ENCODE peak calls at places on chromosome 1, in six cellular contexts. One of them, this sample, is unnamed.

GRCh38 chr1:90550616-90551406 is 166.3 kb downstream of the BARHL2 start:
- DNase-seq in activated CD8-positive, alpha-beta memory T cell treated with anti-CD3 and anti-CD28 coated beads, Interleukin-2, amount 50 U/mL, for 48 hours: no peak
- DNase-seq in astrocyte of the spinal cord: no peak
- DNase-seq in stimulated activated naive B cell treated with anti-CD40 and anti-IgM and Interleukin-4, amounts not matched to agents 10 μg/mL and 1 μg/mL and 100 μg/mL, for 72 hours: no peak
- DNase-seq in H54: no peak
- DNase-seq in kidney tubule cell: no peak
- DNase-seq in this sample: no peak

GRCh38 chr1:158933621-158934020 is 2.3 kb downstream of the PYHIN1 start:
- DNase-seq in activated CD8-positive, alpha-beta memory T cell treated with anti-CD3 and anti-CD28 coated beads, Interleukin-2, amount 50 U/mL, for 48 hours: no peak
- DNase-seq in astrocyte of the spinal cord: no peak
- DNase-seq in stimulated activated naive B cell treated with anti-CD40 and anti-IgM and Interleukin-4, amounts not matched to agents 10 μg/mL and 1 μg/mL and 100 μg/mL, for 72 hours: no peak
- DNase-seq in H54: no peak
- DNase-seq in kidney tubule cell: no peak
- DNase-seq in this sample: no peak

GRCh38 chr1:9439074-9439761 is 100.0 kb upstream of the SLC25A33 start:
- DNase-seq in activated CD8-positive, alpha-beta memory T cell treated with anti-CD3 and anti-CD28 coated beads, Interleukin-2, amount 50 U/mL, for 48 hours: no peak
- DNase-seq in astrocyte of the spinal cord: peak; percentile 17
- DNase-seq in stimulated activated naive B cell treated with anti-CD40 and anti-IgM and Interleukin-4, amounts not matched to agents 10 μg/mL and 1 μg/mL and 100 μg/mL, for 72 hours: no peak
- DNase-seq in H54: no peak
- DNase-seq in kidney tubule cell: no peak
- DNase-seq in this sample: no peak

GRCh38 chr1:199242162-199242561 is 603.3 kb downstream of the PTPRC start:
- DNase-seq in activated CD8-positive, alpha-beta memory T cell treated with anti-CD3 and anti-CD28 coated beads, Interleukin-2, amount 50 U/mL, for 48 hours: no peak
- DNase-seq in astrocyte of the spinal cord: no peak
- DNase-seq in stimulated activated naive B cell treated with anti-CD40 and anti-IgM and Interleukin-4, amounts not matched to agents 10 μg/mL and 1 μg/mL and 100 μg/mL, for 72 hours: no peak
- DNase-seq in H54: no peak
- DNase-seq in kidney tubule cell: peak; percentile 2
- DNase-seq in this sample: no peak

GRCh38 chr1:212699839-212700596 is at the start of gene BATF3:
- DNase-seq in activated CD8-positive, alpha-beta memory T cell treated with anti-CD3 and anti-CD28 coated beads, Interleukin-2, amount 50 U/mL, for 48 hours: peak; percentile 91
- DNase-seq in astrocyte of the spinal cord: no peak
- DNase-seq in stimulated activated naive B cell treated with anti-CD40 and anti-IgM and Interleukin-4, amounts not matched to agents 10 μg/mL and 1 μg/mL and 100 μg/mL, for 72 hours: peak; percentile 84
- DNase-seq in H54: peak; percentile 24
- DNase-seq in kidney tubule cell: no peak
- DNase-seq in this sample: peak; percentile 27

GRCh38 chr1:52753169-52753568 is 26.9 kb downstream of the ZYG11B start:
- DNase-seq in activated CD8-positive, alpha-beta memory T cell treated with anti-CD3 and anti-CD28 coated beads, Interleukin-2, amount 50 U/mL, for 48 hours: no peak
- DNase-seq in astrocyte of the spinal cord: no peak
- DNase-seq in stimulated activated naive B cell treated with anti-CD40 and anti-IgM and Interleukin-4, amounts not matched to agents 10 μg/mL and 1 μg/mL and 100 μg/mL, for 72 hours: no peak
- DNase-seq in H54: no peak
- DNase-seq in kidney tubule cell: no peak
- DNase-seq in this sample: no peak

GRCh38 chr1:5967351-5968160 is 24.7 kb downstream of the NPHP4 start:
- DNase-seq in activated CD8-positive, alpha-beta memory T cell treated with anti-CD3 and anti-CD28 coated beads, Interleukin-2, amount 50 U/mL, for 48 hours: no peak
- DNase-seq in astrocyte of the spinal cord: no peak
- DNase-seq in stimulated activated naive B cell treated with anti-CD40 and anti-IgM and Interleukin-4, amounts not matched to agents 10 μg/mL and 1 μg/mL and 100 μg/mL, for 72 hours: no peak
- DNase-seq in H54: no peak
- DNase-seq in kidney tubule cell: no peak
- DNase-seq in this sample: no peak

GRCh38 chr1:59178803-59179202 is 118.1 kb upstream of the FGGY start:
- DNase-seq in activated CD8-positive, alpha-beta memory T cell treated with anti-CD3 and anti-CD28 coated beads, Interleukin-2, amount 50 U/mL, for 48 hours: no peak
- DNase-seq in astrocyte of the spinal cord: no peak
- DNase-seq in stimulated activated naive B cell treated with anti-CD40 and anti-IgM and Interleukin-4, amounts not matched to agents 10 μg/mL and 1 μg/mL and 100 μg/mL, for 72 hours: no peak
- DNase-seq in H54: no peak
- DNase-seq in kidney tubule cell: no peak
- DNase-seq in this sample: no peak

GRCh38 chr1:235943581-235944114 is 76.9 kb upstream of the LYST start:
- DNase-seq in activated CD8-positive, alpha-beta memory T cell treated with anti-CD3 and anti-CD28 coated beads, Interleukin-2, amount 50 U/mL, for 48 hours: no peak
- DNase-seq in astrocyte of the spinal cord: peak; percentile 95
- DNase-seq in stimulated activated naive B cell treated with anti-CD40 and anti-IgM and Interleukin-4, amounts not matched to agents 10 μg/mL and 1 μg/mL and 100 μg/mL, for 72 hours: no peak
- DNase-seq in H54: peak; percentile 42
- DNase-seq in kidney tubule cell: peak; percentile 30
- DNase-seq in this sample: peak; percentile 50

GRCh38 chr1:212515329-212515760 is 82.6 kb downstream of the NENF start:
- DNase-seq in activated CD8-positive, alpha-beta memory T cell treated with anti-CD3 and anti-CD28 coated beads, Interleukin-2, amount 50 U/mL, for 48 hours: no peak
- DNase-seq in astrocyte of the spinal cord: no peak
- DNase-seq in stimulated activated naive B cell treated with anti-CD40 and anti-IgM and Interleukin-4, amounts not matched to agents 10 μg/mL and 1 μg/mL and 100 μg/mL, for 72 hours: no peak
- DNase-seq in H54: no peak
- DNase-seq in kidney tubule cell: no peak
- DNase-seq in this sample: no peak

GRCh38 chr1:28343405-28343804 is 14.6 kb downstream of the MED18 start:
- DNase-seq in activated CD8-positive, alpha-beta memory T cell treated with anti-CD3 and anti-CD28 coated beads, Interleukin-2, amount 50 U/mL, for 48 hours: no peak
- DNase-seq in astrocyte of the spinal cord: peak; percentile 36
- DNase-seq in stimulated activated naive B cell treated with anti-CD40 and anti-IgM and Interleukin-4, amounts not matched to agents 10 μg/mL and 1 μg/mL and 100 μg/mL, for 72 hours: no peak
- DNase-seq in H54: peak; percentile 23
- DNase-seq in kidney tubule cell: peak; percentile 96
- DNase-seq in this sample: no peak

GRCh38 chr1:112793631-112794565 is 78.8 kb upstream of the PPM1J start:
- DNase-seq in activated CD8-positive, alpha-beta memory T cell treated with anti-CD3 and anti-CD28 coated beads, Interleukin-2, amount 50 U/mL, for 48 hours: no peak
- DNase-seq in astrocyte of the spinal cord: no peak
- DNase-seq in stimulated activated naive B cell treated with anti-CD40 and anti-IgM and Interleukin-4, amounts not matched to agents 10 μg/mL and 1 μg/mL and 100 μg/mL, for 72 hours: no peak
- DNase-seq in H54: no peak
- DNase-seq in kidney tubule cell: no peak
- DNase-seq in this sample: no peak

GRCh38 chr1:154869351-154870116 is 547 bp downstream of the KCNN3 start:
- DNase-seq in activated CD8-positive, alpha-beta memory T cell treated with anti-CD3 and anti-CD28 coated beads, Interleukin-2, amount 50 U/mL, for 48 hours: no peak
- DNase-seq in astrocyte of the spinal cord: peak; percentile 40
- DNase-seq in stimulated activated naive B cell treated with anti-CD40 and anti-IgM and Interleukin-4, amounts not matched to agents 10 μg/mL and 1 μg/mL and 100 μg/mL, for 72 hours: no peak
- DNase-seq in H54: no peak
- DNase-seq in kidney tubule cell: peak; percentile 30
- DNase-seq in this sample: no peak

GRCh38 chr1:157154940-157155514 is 16.8 kb upstream of the ETV3 start:
- DNase-seq in activated CD8-positive, alpha-beta memory T cell treated with anti-CD3 and anti-CD28 coated beads, Interleukin-2, amount 50 U/mL, for 48 hours: no peak
- DNase-seq in astrocyte of the spinal cord: peak; percentile 4
- DNase-seq in stimulated activated naive B cell treated with anti-CD40 and anti-IgM and Interleukin-4, amounts not matched to agents 10 μg/mL and 1 μg/mL and 100 μg/mL, for 72 hours: no peak
- DNase-seq in H54: peak; percentile 33
- DNase-seq in kidney tubule cell: peak; percentile 89
- DNase-seq in this sample: no peak

GRCh38 chr1:44110916-44111315 is 7.7 kb upstream of the KLF17 start:
- DNase-seq in activated CD8-positive, alpha-beta memory T cell treated with anti-CD3 and anti-CD28 coated beads, Interleukin-2, amount 50 U/mL, for 48 hours: no peak
- DNase-seq in astrocyte of the spinal cord: no peak
- DNase-seq in stimulated activated naive B cell treated with anti-CD40 and anti-IgM and Interleukin-4, amounts not matched to agents 10 μg/mL and 1 μg/mL and 100 μg/mL, for 72 hours: no peak
- DNase-seq in H54: no peak
- DNase-seq in kidney tubule cell: no peak
- DNase-seq in this sample: no peak

GRCh38 chr1:244341455-244342450 is 110.0 kb downstream of the ADSS2 start:
- DNase-seq in activated CD8-positive, alpha-beta memory T cell treated with anti-CD3 and anti-CD28 coated beads, Interleukin-2, amount 50 U/mL, for 48 hours: no peak
- DNase-seq in astrocyte of the spinal cord: peak; percentile 51
- DNase-seq in stimulated activated naive B cell treated with anti-CD40 and anti-IgM and Interleukin-4, amounts not matched to agents 10 μg/mL and 1 μg/mL and 100 μg/mL, for 72 hours: no peak
- DNase-seq in H54: peak; percentile 26
- DNase-seq in kidney tubule cell: peak; percentile 97
- DNase-seq in this sample: no peak

GRCh38 chr1:244460195-244460594 is 878 bp upstream of the CATSPERE start:
- DNase-seq in activated CD8-positive, alpha-beta memory T cell treated with anti-CD3 and anti-CD28 coated beads, Interleukin-2, amount 50 U/mL, for 48 hours: no peak
- DNase-seq in astrocyte of the spinal cord: no peak
- DNase-seq in stimulated activated naive B cell treated with anti-CD40 and anti-IgM and Interleukin-4, amounts not matched to agents 10 μg/mL and 1 μg/mL and 100 μg/mL, for 72 hours: no peak
- DNase-seq in H54: no peak
- DNase-seq in kidney tubule cell: peak; percentile 36
- DNase-seq in this sample: peak; percentile 5

This sample was measured in T1000.